ENCODE peak calls at places on chromosomes 2 and 18, in seven cellular contexts. One of them, this sample, is unnamed.

GRCh38 chr2:172009823-172010222 is 10.1 kb downstream of the METAP1D start:
- ATAC-seq in left cardiac atrium: no peak
- ATAC-seq in left lung: no peak
- ATAC-seq in CD4-positive, alpha-beta T cell: no peak
- ATAC-seq in SK-N-SH treated with all-trans-retinoic acid at 6 μM for 48 hours: no peak
- ATAC-seq in Right ventricle myocardium superior: no peak
- ATAC-seq in activated CD8-positive, alpha-beta memory T cell treated with anti-CD3 and anti-CD28 coated beads, Interleukin-2, amount 10 ng/mL, durations not matched to agents 7 days and 5 days: no peak
- ATAC-seq in this sample: no peak

GRCh38 chr18:38551881-38552280 is 986.3 kb upstream of the CELF4 start:
- ATAC-seq in left cardiac atrium: no peak
- ATAC-seq in left lung: no peak
- ATAC-seq in CD4-positive, alpha-beta T cell: no peak
- ATAC-seq in SK-N-SH treated with all-trans-retinoic acid at 6 μM for 48 hours: no peak
- ATAC-seq in Right ventricle myocardium superior: no peak
- ATAC-seq in activated CD8-positive, alpha-beta memory T cell treated with anti-CD3 and anti-CD28 coated beads, Interleukin-2, amount 10 ng/mL, durations not matched to agents 7 days and 5 days: no peak
- ATAC-seq in this sample: no peak

GRCh38 chr2:39666489-39667141 is 898 bp downstream of the TMEM178A start:
- ATAC-seq in left cardiac atrium: no peak
- ATAC-seq in left lung: peak; percentile 14
- ATAC-seq in CD4-positive, alpha-beta T cell: no peak
- ATAC-seq in SK-N-SH treated with all-trans-retinoic acid at 6 μM for 48 hours: peak; percentile 41
- ATAC-seq in Right ventricle myocardium superior: peak; percentile 8
- ATAC-seq in activated CD8-positive, alpha-beta memory T cell treated with anti-CD3 and anti-CD28 coated beads, Interleukin-2, amount 10 ng/mL, durations not matched to agents 7 days and 5 days: no peak
- ATAC-seq in this sample: peak; percentile 11

GRCh38 chr18:51135795-51136194 is 61.7 kb downstream of the MEX3C start:
- ATAC-seq in left cardiac atrium: no peak
- ATAC-seq in left lung: no peak
- ATAC-seq in CD4-positive, alpha-beta T cell: no peak
- ATAC-seq in SK-N-SH treated with all-trans-retinoic acid at 6 μM for 48 hours: peak; percentile 71
- ATAC-seq in Right ventricle myocardium superior: no peak
- ATAC-seq in activated CD8-positive, alpha-beta memory T cell treated with anti-CD3 and anti-CD28 coated beads, Interleukin-2, amount 10 ng/mL, durations not matched to agents 7 days and 5 days: peak; percentile 51
- ATAC-seq in this sample: no peak

GRCh38 chr18:67081866-67082265 is 434.7 kb downstream of the DSEL start:
- ATAC-seq in left cardiac atrium: no peak
- ATAC-seq in left lung: no peak
- ATAC-seq in CD4-positive, alpha-beta T cell: no peak
- ATAC-seq in SK-N-SH treated with all-trans-retinoic acid at 6 μM for 48 hours: no peak
- ATAC-seq in Right ventricle myocardium superior: no peak
- ATAC-seq in activated CD8-positive, alpha-beta memory T cell treated with anti-CD3 and anti-CD28 coated beads, Interleukin-2, amount 10 ng/mL, durations not matched to agents 7 days and 5 days: no peak
- ATAC-seq in this sample: no peak

GRCh38 chr18:49761771-49762170 is 51.6 kb downstream of the ACAA2 start:
- ATAC-seq in left cardiac atrium: no peak
- ATAC-seq in left lung: no peak
- ATAC-seq in CD4-positive, alpha-beta T cell: no peak
- ATAC-seq in SK-N-SH treated with all-trans-retinoic acid at 6 μM for 48 hours: no peak
- ATAC-seq in Right ventricle myocardium superior: no peak
- ATAC-seq in activated CD8-positive, alpha-beta memory T cell treated with anti-CD3 and anti-CD28 coated beads, Interleukin-2, amount 10 ng/mL, durations not matched to agents 7 days and 5 days: no peak
- ATAC-seq in this sample: no peak

GRCh38 chr2:71071681-71072398 is 3.4 kb downstream of the NAGK start:
- ATAC-seq in left cardiac atrium: no peak
- ATAC-seq in left lung: no peak
- ATAC-seq in CD4-positive, alpha-beta T cell: peak; percentile 35
- ATAC-seq in SK-N-SH treated with all-trans-retinoic acid at 6 μM for 48 hours: no peak
- ATAC-seq in Right ventricle myocardium superior: no peak
- ATAC-seq in activated CD8-positive, alpha-beta memory T cell treated with anti-CD3 and anti-CD28 coated beads, Interleukin-2, amount 10 ng/mL, durations not matched to agents 7 days and 5 days: no peak
- ATAC-seq in this sample: no peak

GRCh38 chr2:136783856-136784255 is 18.5 kb downstream of the THSD7B start:
- ATAC-seq in left cardiac atrium: no peak
- ATAC-seq in left lung: no peak
- ATAC-seq in CD4-positive, alpha-beta T cell: no peak
- ATAC-seq in SK-N-SH treated with all-trans-retinoic acid at 6 μM for 48 hours: no peak
- ATAC-seq in Right ventricle myocardium superior: no peak
- ATAC-seq in activated CD8-positive, alpha-beta memory T cell treated with anti-CD3 and anti-CD28 coated beads, Interleukin-2, amount 10 ng/mL, durations not matched to agents 7 days and 5 days: no peak
- ATAC-seq in this sample: no peak

GRCh38 chr2:148658807-148659722 is 14.5 kb downstream of the EPC2 start:
- ATAC-seq in left cardiac atrium: no peak
- ATAC-seq in left lung: peak; percentile 26
- ATAC-seq in CD4-positive, alpha-beta T cell: peak; percentile 88
- ATAC-seq in SK-N-SH treated with all-trans-retinoic acid at 6 μM for 48 hours: peak; percentile 55
- ATAC-seq in Right ventricle myocardium superior: no peak
- ATAC-seq in activated CD8-positive, alpha-beta memory T cell treated with anti-CD3 and anti-CD28 coated beads, Interleukin-2, amount 10 ng/mL, durations not matched to agents 7 days and 5 days: peak; percentile 84
- ATAC-seq in this sample: no peak

This sample was measured in gastroesophageal sphincter.